ENCODE peak calls at places on chromosome 6, in eight cellular contexts. One of them, this sample, is unnamed.

GRCh38 chr6:2264932-2265331 is 19.5 kb upstream of the GMDS start:
- DNase-seq in fibroblast of the aortic adventitia: peak
- DNase-seq in RWPE1: peak
- DNase-seq in GM06990: no peak
- DNase-seq in endothelial cell of umbilical vein: no peak
- DNase-seq in WTC11: no peak
- DNase-seq in IMR-90: peak
- DNase-seq in thyroid gland: no peak
- DNase-seq in this sample: no peak

GRCh38 chr6:132683543-132683942 is 24.6 kb upstream of the TAAR1 start:
- DNase-seq in endothelial cell of umbilical vein: no peak
- DNase-seq in WTC11: no peak
- DNase-seq in fibroblast of the aortic adventitia: no peak
- DNase-seq in thyroid gland: no peak
- DNase-seq in RWPE1: peak
- DNase-seq in IMR-90: peak
- DNase-seq in GM06990: no peak
- DNase-seq in this sample: no peak

GRCh38 chr6:101003075-101003474 is 121.9 kb upstream of the ASCC3 start:
- DNase-seq in fibroblast of the aortic adventitia: no peak
- DNase-seq in endothelial cell of umbilical vein: no peak
- DNase-seq in thyroid gland: no peak
- DNase-seq in GM06990: no peak
- DNase-seq in IMR-90: no peak
- DNase-seq in RWPE1: no peak
- DNase-seq in WTC11: no peak
- DNase-seq in this sample: no peak

GRCh38 chr6:89371849-89372505 is 19.5 kb upstream of the UBE2J1 start:
- DNase-seq in thyroid gland: peak
- DNase-seq in fibroblast of the aortic adventitia: peak
- DNase-seq in IMR-90: peak
- DNase-seq in GM06990: peak
- DNase-seq in endothelial cell of umbilical vein: peak
- DNase-seq in WTC11: peak
- DNase-seq in RWPE1: peak
- DNase-seq in this sample: peak

GRCh38 chr6:56866917-56867522 is 87.9 kb upstream of the BEND6 start:
- DNase-seq in fibroblast of the aortic adventitia: peak
- DNase-seq in GM06990: no peak
- DNase-seq in RWPE1: no peak
- DNase-seq in WTC11: no peak
- DNase-seq in IMR-90: peak
- DNase-seq in endothelial cell of umbilical vein: peak
- DNase-seq in thyroid gland: no peak
- DNase-seq in this sample: no peak

GRCh38 chr6:100731411-100731810 is 149.7 kb downstream of the ASCC3 start:
- DNase-seq in RWPE1: no peak
- DNase-seq in WTC11: no peak
- DNase-seq in GM06990: no peak
- DNase-seq in endothelial cell of umbilical vein: no peak
- DNase-seq in IMR-90: no peak
- DNase-seq in thyroid gland: no peak
- DNase-seq in fibroblast of the aortic adventitia: no peak
- DNase-seq in this sample: no peak

GRCh38 chr6:151012321-151013294 is 147.1 kb downstream of the MTHFD1L start:
- DNase-seq in GM06990: no peak
- DNase-seq in endothelial cell of umbilical vein: peak
- DNase-seq in RWPE1: no peak
- DNase-seq in WTC11: no peak
- DNase-seq in fibroblast of the aortic adventitia: peak
- DNase-seq in thyroid gland: no peak
- DNase-seq in IMR-90: peak
- DNase-seq in this sample: no peak

GRCh38 chr6:81241717-81242116 is 510.8 kb downstream of the TENT5A start:
- DNase-seq in fibroblast of the aortic adventitia: peak
- DNase-seq in endothelial cell of umbilical vein: peak
- DNase-seq in WTC11: no peak
- DNase-seq in RWPE1: no peak
- DNase-seq in thyroid gland: no peak
- DNase-seq in IMR-90: peak
- DNase-seq in GM06990: no peak
- DNase-seq in this sample: no peak

GRCh38 chr6:112501705-112502104 is 154.6 kb downstream of the RFPL4B start:
- DNase-seq in GM06990: no peak
- DNase-seq in thyroid gland: no peak
- DNase-seq in IMR-90: peak
- DNase-seq in WTC11: peak
- DNase-seq in RWPE1: no peak
- DNase-seq in endothelial cell of umbilical vein: peak
- DNase-seq in fibroblast of the aortic adventitia: no peak
- DNase-seq in this sample: peak

GRCh38 chr6:62298745-62299392 is 12.8 kb upstream of the KHDRBS2 start:
- DNase-seq in thyroid gland: no peak
- DNase-seq in WTC11: no peak
- DNase-seq in fibroblast of the aortic adventitia: no peak
- DNase-seq in IMR-90: no peak
- DNase-seq in endothelial cell of umbilical vein: no peak
- DNase-seq in GM06990: peak
- DNase-seq in RWPE1: no peak
- DNase-seq in this sample: no peak

GRCh38 chr6:27679968-27680694 is 207.2 kb upstream of the ZNF184 start:
- DNase-seq in GM06990: no peak
- DNase-seq in IMR-90: no peak
- DNase-seq in endothelial cell of umbilical vein: no peak
- DNase-seq in thyroid gland: no peak
- DNase-seq in fibroblast of the aortic adventitia: no peak
- DNase-seq in WTC11: no peak
- DNase-seq in RWPE1: no peak
- DNase-seq in this sample: no peak

GRCh38 chr6:21754891-21755290 is 161.3 kb downstream of the SOX4 start:
- DNase-seq in fibroblast of the aortic adventitia: peak
- DNase-seq in GM06990: no peak
- DNase-seq in WTC11: no peak
- DNase-seq in thyroid gland: no peak
- DNase-seq in endothelial cell of umbilical vein: peak
- DNase-seq in RWPE1: peak
- DNase-seq in IMR-90: peak
- DNase-seq in this sample: no peak

GRCh38 chr6:20211037-20211940 is 980 bp downstream of the MBOAT1 start:
- DNase-seq in RWPE1: peak
- DNase-seq in thyroid gland: peak
- DNase-seq in IMR-90: peak
- DNase-seq in GM06990: no peak
- DNase-seq in WTC11: peak
- DNase-seq in fibroblast of the aortic adventitia: no peak
- DNase-seq in endothelial cell of umbilical vein: peak
- DNase-seq in this sample: no peak

GRCh38 chr6:20210158-20210557 is 2.1 kb downstream of the MBOAT1 start:
- DNase-seq in endothelial cell of umbilical vein: no peak
- DNase-seq in WTC11: no peak
- DNase-seq in fibroblast of the aortic adventitia: no peak
- DNase-seq in thyroid gland: no peak
- DNase-seq in IMR-90: no peak
- DNase-seq in GM06990: no peak
- DNase-seq in RWPE1: no peak
- DNase-seq in this sample: no peak

GRCh38 chr6:20211941-20212391 is 303 bp downstream of the MBOAT1 start:
- DNase-seq in GM06990: no peak
- DNase-seq in endothelial cell of umbilical vein: no peak
- DNase-seq in WTC11: peak
- DNase-seq in IMR-90: no peak
- DNase-seq in thyroid gland: no peak
- DNase-seq in fibroblast of the aortic adventitia: peak
- DNase-seq in RWPE1: peak
- DNase-seq in this sample: peak

GRCh38 chr6:20213271-20213798 is 1.1 kb upstream of the MBOAT1 start:
- DNase-seq in GM06990: no peak
- DNase-seq in WTC11: no peak
- DNase-seq in RWPE1: no peak
- DNase-seq in fibroblast of the aortic adventitia: no peak
- DNase-seq in endothelial cell of umbilical vein: no peak
- DNase-seq in IMR-90: no peak
- DNase-seq in thyroid gland: no peak
- DNase-seq in this sample: no peak

DNA sequence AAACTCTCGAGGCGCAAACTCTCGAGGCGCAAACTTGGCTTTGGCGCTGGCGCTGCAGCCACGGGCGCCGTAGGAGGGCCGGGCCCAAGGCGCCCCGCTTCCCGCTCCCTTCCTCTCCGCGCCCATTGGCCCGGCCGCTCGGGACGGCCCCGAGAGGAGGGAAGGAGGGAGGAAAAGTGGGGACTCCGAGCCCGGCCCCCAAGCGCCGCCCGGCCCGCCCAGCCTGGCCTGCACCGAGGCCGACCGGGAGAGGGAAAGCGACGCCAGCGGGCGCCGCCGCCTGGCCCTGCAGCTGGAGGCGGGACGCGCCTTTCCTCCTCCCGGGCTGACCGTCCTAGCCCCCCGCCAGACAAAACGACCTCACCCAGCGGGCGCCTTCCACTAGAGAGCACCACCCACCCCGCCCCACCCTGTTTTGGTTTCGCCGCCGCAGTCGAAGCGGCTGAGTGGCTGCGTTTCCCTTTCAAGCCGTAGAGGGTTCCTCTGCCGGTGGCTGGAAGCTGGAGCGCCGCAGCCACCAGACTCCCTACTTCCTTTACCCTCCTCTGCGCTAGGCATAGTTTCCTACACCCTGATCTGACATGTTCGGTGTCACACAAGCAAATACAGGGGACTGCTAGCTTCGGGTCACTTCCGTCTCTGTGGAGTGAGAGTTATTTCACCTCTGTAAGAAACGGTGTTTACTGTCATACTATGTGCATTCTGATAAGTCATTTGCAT is at the start of gene MBOAT1:
- DNase-seq in thyroid gland: peak
- DNase-seq in endothelial cell of umbilical vein: peak
- DNase-seq in RWPE1: peak
- DNase-seq in GM06990: peak
- DNase-seq in fibroblast of the aortic adventitia: peak
- DNase-seq in WTC11: peak
- DNase-seq in IMR-90: peak
- DNase-seq in this sample: peak
- TF ChIP-seq CTCF in thyroid gland: no peak
- TF ChIP-seq CTCF in endothelial cell of umbilical vein: peak
- TF ChIP-seq CTCF in RWPE1: no peak
- TF ChIP-seq CTCF in GM06990: peak
- TF ChIP-seq CTCF in fibroblast of the aortic adventitia: peak
- TF ChIP-seq CTCF in WTC11: no peak
- TF ChIP-seq CTCF in IMR-90: no peak
- TF ChIP-seq CTCF in this sample: no peak

DNA sequence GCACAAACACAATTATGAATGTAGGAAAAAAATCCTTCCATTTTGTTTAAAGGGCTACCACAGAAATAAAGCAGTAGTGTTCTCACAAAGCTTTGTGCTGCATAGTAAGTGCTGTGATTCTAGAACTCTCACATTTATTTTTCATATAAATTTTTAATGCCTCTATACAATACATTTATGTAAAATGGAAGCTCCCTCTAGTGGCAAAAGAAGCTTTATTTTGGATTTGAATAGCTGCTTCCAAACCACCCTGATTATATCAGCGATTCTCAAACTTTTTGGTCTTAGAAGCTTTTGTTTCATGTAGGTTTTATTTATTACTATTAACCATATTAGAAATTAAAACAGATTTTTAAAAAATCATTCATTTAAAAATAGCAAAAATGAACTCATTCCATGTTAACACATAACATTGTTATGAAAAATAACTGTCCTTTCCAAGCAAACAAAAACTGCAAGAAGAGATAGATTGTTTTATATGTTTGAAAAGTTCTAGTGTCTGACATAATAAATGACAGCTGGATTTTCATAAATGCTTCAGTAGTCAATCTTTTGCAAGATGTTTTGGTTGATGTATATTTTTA is 38.4 kb downstream of the HS3ST5 start:
- DNase-seq in WTC11: no peak
- DNase-seq in thyroid gland: no peak
- DNase-seq in RWPE1: no peak
- DNase-seq in IMR-90: peak
- DNase-seq in fibroblast of the aortic adventitia: peak
- DNase-seq in endothelial cell of umbilical vein: peak
- DNase-seq in GM06990: no peak
- DNase-seq in this sample: no peak
- TF ChIP-seq CTCF in WTC11: peak
- TF ChIP-seq CTCF in thyroid gland: no peak
- TF ChIP-seq CTCF in RWPE1: peak
- TF ChIP-seq CTCF in IMR-90: peak
- TF ChIP-seq CTCF in fibroblast of the aortic adventitia: peak
- TF ChIP-seq CTCF in endothelial cell of umbilical vein: peak
- TF ChIP-seq CTCF in GM06990: peak
- TF ChIP-seq CTCF in this sample: peak

GRCh38 chr6:145705561-145705960 is 29.8 kb downstream of the EPM2A start:
- DNase-seq in IMR-90: peak
- DNase-seq in WTC11: no peak
- DNase-seq in RWPE1: no peak
- DNase-seq in thyroid gland: no peak
- DNase-seq in GM06990: no peak
- DNase-seq in fibroblast of the aortic adventitia: peak
- DNase-seq in endothelial cell of umbilical vein: peak
- DNase-seq in this sample: no peak

GRCh38 chr6:145707397-145707796 is 27.9 kb downstream of the EPM2A start:
- DNase-seq in thyroid gland: no peak
- DNase-seq in WTC11: no peak
- DNase-seq in endothelial cell of umbilical vein: no peak
- DNase-seq in fibroblast of the aortic adventitia: no peak
- DNase-seq in RWPE1: no peak
- DNase-seq in GM06990: no peak
- DNase-seq in IMR-90: no peak
- DNase-seq in this sample: no peak

GRCh38 chr6:145699462-145699861 is 35.9 kb downstream of the EPM2A start:
- DNase-seq in fibroblast of the aortic adventitia: peak
- DNase-seq in thyroid gland: no peak
- DNase-seq in GM06990: no peak
- DNase-seq in IMR-90: peak
- DNase-seq in WTC11: no peak
- DNase-seq in RWPE1: peak
- DNase-seq in endothelial cell of umbilical vein: peak
- DNase-seq in this sample: no peak

GRCh38 chr6:145704153-145704781 is 31.1 kb downstream of the EPM2A start:
- DNase-seq in endothelial cell of umbilical vein: peak
- DNase-seq in GM06990: no peak
- DNase-seq in fibroblast of the aortic adventitia: peak
- DNase-seq in thyroid gland: no peak
- DNase-seq in IMR-90: peak
- DNase-seq in WTC11: no peak
- DNase-seq in RWPE1: peak
- DNase-seq in this sample: no peak
- TF ChIP-seq CTCF in endothelial cell of umbilical vein: peak
- TF ChIP-seq CTCF in GM06990: no peak
- TF ChIP-seq CTCF in fibroblast of the aortic adventitia: peak
- TF ChIP-seq CTCF in thyroid gland: no peak
- TF ChIP-seq CTCF in IMR-90: peak
- TF ChIP-seq CTCF in WTC11: peak
- TF ChIP-seq CTCF in RWPE1: peak
- TF ChIP-seq CTCF in this sample: peak

DNA sequence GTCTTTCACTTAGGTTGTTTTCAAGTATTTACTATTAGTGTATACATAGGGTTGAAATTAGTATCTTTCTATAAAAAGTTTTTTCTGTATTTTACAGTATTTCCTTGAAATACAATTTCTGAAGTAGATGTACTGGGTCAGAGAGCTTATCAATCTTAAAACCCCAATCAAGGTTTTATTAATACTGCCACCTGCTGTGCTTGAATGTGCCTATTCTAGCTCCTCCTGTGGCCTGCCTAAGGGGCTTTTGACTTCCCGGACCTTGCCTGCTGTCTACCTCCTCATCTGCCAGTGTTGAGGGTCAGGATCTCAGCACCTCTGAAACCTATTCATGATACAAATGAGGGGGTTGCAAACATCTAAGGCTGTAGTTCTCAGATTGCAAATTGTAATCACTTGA is 9.2 kb downstream of the PACRG start:
- DNase-seq in GM06990: no peak
- DNase-seq in endothelial cell of umbilical vein: no peak
- DNase-seq in WTC11: no peak
- DNase-seq in IMR-90: no peak
- DNase-seq in RWPE1: no peak
- DNase-seq in thyroid gland: no peak
- DNase-seq in fibroblast of the aortic adventitia: no peak
- DNase-seq in this sample: no peak
- TF ChIP-seq CTCF in GM06990: no peak
- TF ChIP-seq CTCF in endothelial cell of umbilical vein: no peak
- TF ChIP-seq CTCF in WTC11: no peak
- TF ChIP-seq CTCF in IMR-90: no peak
- TF ChIP-seq CTCF in RWPE1: no peak
- TF ChIP-seq CTCF in thyroid gland: no peak
- TF ChIP-seq CTCF in fibroblast of the aortic adventitia: no peak
- TF ChIP-seq CTCF in this sample: no peak